ENCODE peak calls at places on chromosomes 2 and 18, in eight cellular contexts. A is K562, V is epithelial cell of esophagus, J is neural progenitor cell, P is right atrium auricular region, W is fibroblast of pulmonary artery, Q is foreskin fibroblast, I is heart left ventricle. N is an unnamed sample.

GRCh38 chr2:176166260-176166659 is 9.2 kb downstream of the HOXD3 start:
- DNase-seq in J (no peak), Q (no peak), V (no peak), P (no peak), I (no peak), W (no peak), A (no peak), N (no peak)

GRCh38 chr2:171272039-171272438 is 111.3 kb upstream of the TLK1 start:
- DNase-seq in I (no peak), W (peak; percentile 91), Q (peak; percentile 94), V (peak; percentile 98), A (no peak), J (no peak), P (no peak), N (peak; percentile 91)

GRCh38 chr2:28751102-28751955 is at the start of gene PPP1CB:
- DNase-seq in P (peak; percentile 97), J (peak; percentile 95), Q (peak; percentile 99), I (peak; percentile 98), A (peak; percentile 95), W (peak; percentile 98), V (peak; percentile 98), N (peak; percentile 84)

GRCh38 chr2:226159875-226160479 is 639.6 kb downstream of the IRS1 start:
- DNase-seq in I (no peak), P (no peak), W (peak; percentile 17), V (no peak), J (peak; percentile 62), A (no peak), Q (no peak), N (no peak)

GRCh38 chr2:120314656-120315366 is 31.1 kb upstream of the INHBB start:
- DNase-seq in P (no peak), W (peak; percentile 47), J (no peak), I (no peak), Q (no peak), V (no peak), A (no peak), N (no peak)

GRCh38 chr18:52007109-52007508 is 332.9 kb upstream of the DCC start:
- DNase-seq in A (no peak), I (no peak), W (no peak), J (no peak), P (no peak), Q (no peak), V (no peak), N (no peak)

GRCh38 chr18:21183670-21184069 is 58.4 kb upstream of the GREB1L start:
- DNase-seq in I (no peak), V (peak; percentile 43), Q (no peak), P (no peak), W (no peak), J (no peak), A (no peak), N (no peak)

GRCh38 chr18:2222270-2223185 is 348.8 kb downstream of the METTL4 start:
- DNase-seq in J (no peak), V (peak; percentile 74), I (no peak), Q (no peak), W (peak; percentile 43), P (no peak), A (no peak), N (no peak)

GRCh38 chr2:108607706-108608301 is 73.5 kb downstream of the LIMS1 start:
- DNase-seq in I (no peak), V (peak; percentile 58), J (peak; percentile 70), Q (peak; percentile 78), A (peak; percentile 46), W (peak; percentile 73), P (no peak), N (no peak)

GRCh38 chr2:55111570-55112228 is 61.4 kb upstream of the RTN4 start:
- DNase-seq in V (peak; percentile 82), A (peak; percentile 46), Q (peak; percentile 96), P (peak; percentile 91), J (no peak), W (peak; percentile 84), I (peak; percentile 64), N (peak; percentile 82)

GRCh38 chr2:27652790-27653189 is 10.6 kb downstream of the SUPT7L start:
- DNase-seq in J (no peak), W (no peak), Q (no peak), A (no peak), P (no peak), V (peak; percentile 71), I (no peak), N (no peak)

GRCh38 chr2:38427936-38428335 is 50.9 kb upstream of the ATL2 start:
- DNase-seq in W (no peak), V (no peak), I (no peak), P (no peak), Q (no peak), J (no peak), A (no peak), N (no peak)

GRCh38 chr2:38462121-38462634 is 85.1 kb upstream of the ATL2 start:
- DNase-seq in W (peak; percentile 94), J (no peak), A (peak; percentile 39), P (no peak), V (peak; percentile 100), Q (peak; percentile 86), I (no peak), N (peak; percentile 99)

GRCh38 chr2:45902952-45903351 is 251.5 kb downstream of the PRKCE start:
- DNase-seq in V (no peak), I (no peak), W (no peak), J (no peak), P (no peak), Q (no peak), A (no peak), N (no peak)

GRCh38 chr18:73756256-73757091 is 391.2 kb downstream of the FBXO15 start:
- DNase-seq in A (no peak), P (no peak), Q (no peak), W (no peak), J (no peak), V (peak; percentile 59), I (peak; percentile 62), N (no peak)

GRCh38 chr2:190511104-190511503 is 23.4 kb downstream of the NEMP2 start:
- DNase-seq in W (peak; percentile 75), Q (peak; percentile 65), A (no peak), P (no peak), V (peak; percentile 26), J (no peak), I (no peak), N (peak; percentile 39)

GRCh38 chr2:138244400-138245001 is 257.1 kb upstream of the SPOPL start:
- DNase-seq in I (no peak), W (peak; percentile 17), J (no peak), A (no peak), P (no peak), V (peak; percentile 30), Q (peak; percentile 70), N (no peak)

GRCh38 chr2:227748079-227748478 is 2.4 kb downstream of the SCYGR8 start:
- DNase-seq in Q (no peak), V (peak; percentile 20), A (peak; percentile 24), P (no peak), W (peak; percentile 10), J (peak; percentile 76), I (no peak), N (no peak)

GRCh38 chr18:77851798-77852197 is 602.1 kb downstream of the GALR1 start:
- DNase-seq in W (no peak), Q (no peak), P (no peak), J (no peak), A (no peak), V (no peak), I (no peak), N (no peak)

DNA sequence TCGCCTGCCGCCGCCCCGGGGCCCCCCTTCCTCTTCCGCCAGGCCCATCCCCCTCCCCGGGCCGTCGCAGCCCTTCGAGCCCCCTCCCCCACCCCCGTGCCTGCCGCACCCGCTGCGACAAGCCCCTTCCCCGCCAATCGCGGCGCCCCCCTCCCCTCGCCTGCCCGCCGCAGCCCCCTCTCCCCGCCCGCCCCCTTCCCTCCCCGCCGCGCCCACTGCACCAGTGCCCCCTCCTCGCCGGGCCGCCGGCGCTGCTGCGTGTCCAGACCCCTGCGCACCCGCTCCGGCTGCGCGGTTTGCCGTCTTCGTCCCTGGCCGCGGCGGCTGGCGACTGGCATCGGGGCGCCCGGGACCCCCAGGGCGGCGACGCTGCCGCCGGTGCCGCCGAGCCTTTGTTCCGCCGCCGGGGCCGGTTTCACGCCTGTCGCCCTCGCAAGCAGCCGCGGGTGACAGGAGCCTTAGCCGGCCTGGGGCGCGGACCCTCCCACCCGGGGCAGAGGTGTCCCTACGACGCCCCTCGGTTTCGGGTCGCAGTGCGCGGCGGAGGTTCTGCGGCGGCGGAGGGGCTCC is 18.1 kb downstream of the GPC1 start:
- DNase-seq in I (peak; percentile 63), W (no peak), V (no peak), A (no peak), Q (no peak), P (no peak), J (peak; percentile 75), N (no peak)
- H3K4me3 ChIP-seq in I (peak overlapping the region; percentile 26), W (no peak overlapping the region), V (peak overlapping the region; percentile 34), A (no peak overlapping the region), Q (no peak overlapping the region), P (peak overlapping the region; percentile 69), J (peak overlapping the region; percentile 65), N (no peak overlapping the region)

GRCh38 chr2:86082768-86083167 is 22.9 kb downstream of the POLR1A start:
- DNase-seq in V (no peak), W (no peak), A (no peak), I (no peak), P (no peak), Q (no peak), J (no peak), N (no peak)

GRCh38 chr2:86087936-86088850 is 17.5 kb downstream of the POLR1A start:
- DNase-seq in Q (no peak), I (no peak), P (peak; percentile 52), A (peak; percentile 54), W (no peak), J (no peak), V (no peak), N (no peak)
- TF ChIP-seq CTCF in Q (peak; percentile 43), I (no peak), P (no peak), A (peak; percentile 64), W (peak; percentile 43), J (peak; percentile 64), V (peak; percentile 39), N (peak; percentile 53)

GRCh38 chr18:75915941-75916640 is 488.6 kb upstream of the SMIM21 start:
- DNase-seq in A (peak; percentile 11), J (peak; percentile 96), W (no peak), Q (peak; percentile 9), V (no peak), I (no peak), P (no peak), N (no peak)
- H3K4me3 ChIP-seq in A (no peak overlapping the region), J (peak overlapping the region; percentile 66), W (no peak overlapping the region), Q (no peak overlapping the region), V (no peak overlapping the region), I (peak overlapping the region; percentile 54), P (peak overlapping the region; percentile 47), N (peak overlapping the region; percentile 49)

DNA sequence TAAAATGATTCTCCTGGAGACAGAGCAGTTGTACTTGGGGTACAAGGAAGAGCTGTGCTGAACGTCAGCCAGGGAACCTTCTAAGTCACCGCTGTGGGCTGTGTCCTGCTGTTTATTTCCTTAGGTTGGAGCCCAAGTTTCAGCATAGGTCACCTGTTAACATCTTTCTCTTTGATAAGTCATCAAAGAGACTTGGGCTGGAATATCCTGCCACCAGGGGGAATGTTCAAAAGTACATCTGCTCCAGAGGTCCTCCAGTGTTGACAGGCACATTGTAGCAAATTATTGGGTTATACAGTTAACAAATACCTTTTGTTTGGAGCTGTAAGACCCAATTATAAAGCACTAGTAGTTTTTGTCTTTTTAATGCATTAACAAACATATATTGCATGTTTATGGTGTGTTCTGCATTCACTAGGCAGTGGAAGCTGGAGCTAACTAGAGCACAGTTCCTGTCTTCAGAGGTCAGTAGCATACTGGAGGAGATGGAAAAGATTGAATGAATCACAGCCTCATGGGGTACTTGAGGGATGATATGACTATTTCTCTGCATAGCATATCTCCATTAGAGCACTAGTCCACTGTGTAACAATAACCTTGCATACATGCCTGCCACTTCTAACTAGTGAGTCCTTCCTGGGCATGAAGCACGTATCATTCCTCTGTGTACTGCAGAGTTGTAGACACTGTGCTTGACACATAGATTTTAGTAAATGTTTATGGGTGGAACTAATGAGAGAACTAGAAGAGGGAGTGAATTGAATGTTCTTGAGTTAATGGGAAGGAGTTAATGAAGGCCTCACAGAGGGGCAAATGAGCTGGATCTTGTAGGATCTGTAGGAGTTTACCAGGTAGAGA is 182.1 kb downstream of the AGAP1 start:
- DNase-seq in A (no peak), P (no peak), J (no peak), V (peak; percentile 32), I (no peak), Q (peak; percentile 68), W (no peak), N (peak; percentile 6)
- TF ChIP-seq CTCF in A (no peak), P (no peak), J (no peak), V (peak; percentile 25), I (no peak), Q (no peak), W (peak; percentile 5), N (no peak)